ENCODE peak calls at places on chromosome 13, in six cellular contexts. H is body of pancreas, A is gastrocnemius medialis, V is H7, R is cardiac muscle cell, Y is GM23338. M is an unnamed sample.

GRCh38 chr13:41463823-41464602 is 6.7 kb downstream of the RGCC start:
- DNase-seq in R (no peak), V (no peak), Y (no peak), A (no peak), H (no peak), M (peak; percentile 52)

GRCh38 chr13:47816835-47817234 is 184.2 kb downstream of the SUCLA2 start:
- DNase-seq in A (no peak), V (peak; percentile 40), R (no peak), Y (peak; percentile 70), H (no peak), M (no peak)

GRCh38 chr13:72290962-72291681 is 424.1 kb upstream of the DACH1 start:
- DNase-seq in R (no peak), A (no peak), V (no peak), Y (peak; percentile 47), H (no peak), M (no peak)

GRCh38 chr13:102011539-102011938 is 390.3 kb downstream of the FGF14 start:
- DNase-seq in H (no peak), A (no peak), R (no peak), Y (no peak), V (no peak), M (no peak)

GRCh38 chr13:97542102-97542501 is 108.1 kb downstream of the RAP2A start:
- DNase-seq in H (no peak), A (no peak), Y (no peak), R (no peak), V (no peak), M (no peak)

GRCh38 chr13:73248711-73249580 is 190.1 kb downstream of the KLF5 start:
- DNase-seq in H (peak; percentile 88), R (peak; percentile 29), V (no peak), A (no peak), Y (peak; percentile 18), M (peak; percentile 78)

GRCh38 chr13:76067850-76068249 is 431.7 kb downstream of the LMO7 start:
- DNase-seq in A (no peak), V (no peak), H (no peak), R (no peak), Y (no peak), M (no peak)

GRCh38 chr13:91264484-91264883 is 83.0 kb upstream of the MIR17HG start:
- DNase-seq in A (no peak), R (no peak), Y (no peak), H (no peak), V (no peak), M (no peak)

GRCh38 chr13:64529874-64530485 is 2700.2 kb downstream of the PCDH9 start:
- DNase-seq in Y (peak; percentile 73), V (peak; percentile 20), A (no peak), R (peak; percentile 34), H (no peak), M (no peak)

GRCh38 chr13:44249439-44249838 is 124.2 kb upstream of the SERP2 start:
- DNase-seq in A (peak; percentile 49), Y (no peak), V (no peak), H (peak; percentile 55), R (no peak), M (peak; percentile 56)

GRCh38 chr13:67273001-67273400 is 42.9 kb upstream of the PCDH9 start:
- DNase-seq in H (no peak), A (no peak), V (no peak), R (no peak), Y (no peak), M (no peak)

GRCh38 chr13:32669030-32669646 is 82.9 kb downstream of the PDS5B start:
- DNase-seq in A (no peak), R (peak; percentile 79), Y (peak; percentile 84), V (peak; percentile 17), H (peak; percentile 25), M (no peak)

GRCh38 chr13:113562085-113562749 is 22.3 kb upstream of the TFDP1 start:
- DNase-seq in V (peak; percentile 92), Y (peak; percentile 93), R (peak; percentile 84), A (no peak), H (peak; percentile 46), M (peak; percentile 98)

GRCh38 chr13:75685239-75685697 is 49.1 kb downstream of the LMO7 start:
- DNase-seq in V (no peak), R (no peak), Y (peak; percentile 57), A (no peak), H (no peak), M (no peak)

GRCh38 chr13:30045916-30046704 is 195.7 kb upstream of the UBL3 start:
- DNase-seq in H (peak; percentile 17), V (no peak), Y (no peak), A (no peak), R (no peak), M (peak; percentile 87)

GRCh38 chr13:32587774-32588165 is 1.5 kb downstream of the PDS5B start:
- DNase-seq in V (no peak), H (no peak), R (no peak), Y (no peak), A (no peak), M (no peak)

GRCh38 chr13:76856141-76856571 is 30.0 kb downstream of the KCTD12 start:
- DNase-seq in Y (no peak), R (no peak), A (no peak), V (no peak), H (no peak), M (no peak)

GRCh38 chr13:27942972-27943371 is 23.2 kb downstream of the PDX1 start:
- DNase-seq in A (no peak), R (no peak), Y (no peak), V (no peak), H (no peak), M (no peak)

GRCh38 chr13:25951831-25952230 is 100.0 kb downstream of the SHISA2 start:
- DNase-seq in V (no peak), R (no peak), A (no peak), H (no peak), Y (no peak), M (no peak)

GRCh38 chr13:42396901-42397670 is 125.1 kb downstream of the AKAP11 start:
- DNase-seq in H (no peak), R (no peak), Y (no peak), A (no peak), V (no peak), M (peak; percentile 89)

GRCh38 chr13:34667356-34668218 is 274.5 kb upstream of the NBEA start:
- DNase-seq in A (no peak), H (no peak), Y (no peak), V (no peak), R (no peak), M (no peak)

GRCh38 chr13:30832845-30833332 is 73.2 kb upstream of the MEDAG start:
- DNase-seq in H (peak; percentile 92), A (no peak), Y (peak; percentile 33), R (peak; percentile 75), V (peak; percentile 79), M (no peak)

GRCh38 chr13:100330662-100331061 is 241.8 kb downstream of the PCCA start:
- DNase-seq in H (no peak), R (no peak), A (no peak), Y (no peak), V (no peak), M (no peak)

GRCh38 chr13:29801102-29801501 is 49.3 kb downstream of the UBL3 start:
- DNase-seq in H (no peak), A (no peak), R (no peak), Y (no peak), V (no peak), M (no peak)

GRCh38 chr13:27135023-27135422 is 36.6 kb downstream of the USP12 start:
- DNase-seq in H (no peak), Y (no peak), A (no peak), R (no peak), V (no peak), M (no peak)

DNA sequence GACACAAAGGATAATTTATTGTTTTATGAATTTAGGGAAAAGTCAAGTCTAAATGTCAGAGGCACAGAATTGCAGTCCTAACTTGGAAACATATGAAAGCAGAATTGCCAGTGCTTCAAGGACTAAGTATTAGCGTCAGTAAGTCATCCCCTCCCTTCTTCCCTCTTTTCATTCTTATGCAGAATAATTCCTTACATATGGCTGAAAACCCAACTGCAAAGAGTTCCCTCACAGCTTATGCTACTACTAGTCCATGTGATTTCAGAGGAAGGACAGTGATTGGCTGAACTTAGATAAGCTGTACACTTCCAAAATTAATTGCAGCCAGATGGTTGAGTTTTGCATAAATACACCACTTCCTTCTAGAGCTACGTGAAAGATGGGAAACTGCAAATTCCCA is 730.3 kb downstream of the OLFM4 start:
- DNase-seq in H (no peak), R (no peak), V (peak; percentile 8), Y (peak; percentile 45), A (no peak), M (no peak)
- H3K4me3 ChIP-seq in H (no peak overlapping the region), R (no peak overlapping the region), V (no peak overlapping the region), Y (no peak overlapping the region), A (no peak overlapping the region), M (no peak overlapping the region)

DNA sequence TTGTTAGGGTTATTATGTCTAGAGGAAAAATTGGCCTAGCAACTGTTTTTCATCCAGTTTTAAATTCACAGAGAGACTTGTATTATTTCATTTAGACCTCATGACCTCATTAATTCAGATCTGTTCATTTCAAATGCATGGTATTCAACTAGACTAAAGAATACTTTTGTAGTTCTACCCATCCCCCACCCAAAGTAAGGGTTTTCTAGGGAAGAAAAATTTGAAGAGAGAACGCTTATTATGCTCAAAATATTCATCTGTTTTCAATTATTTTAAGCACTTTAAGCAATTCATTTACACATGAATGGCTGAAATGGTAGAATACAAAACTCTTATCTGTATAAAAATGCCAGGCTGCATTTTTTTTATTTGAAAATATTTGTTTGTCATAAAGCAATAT is 1781.8 kb upstream of the MIR17HG start:
- DNase-seq in R (no peak), V (no peak), Y (no peak), A (no peak), H (no peak), M (no peak)
- H3K4me3 ChIP-seq in R (no peak overlapping the region), V (no peak overlapping the region), Y (no peak overlapping the region), A (no peak overlapping the region), H (no peak overlapping the region), M (no peak overlapping the region)

GRCh38 chr13:98977568-98978270 is at the start of gene DOCK9:
- DNase-seq in Y (peak; percentile 60), A (peak; percentile 35), R (peak; percentile 62), V (peak; percentile 40), H (peak; percentile 68), M (no peak)

GRCh38 chr13:98974053-98974452 is 3.8 kb downstream of the DOCK9 start:
- DNase-seq in H (no peak), V (no peak), R (no peak), A (no peak), Y (no peak), M (no peak)

GRCh38 chr13:98976941-98977340 is 923 bp downstream of the DOCK9 start:
- DNase-seq in H (no peak), V (no peak), A (no peak), R (peak; percentile 34), Y (no peak), M (no peak)

GRCh38 chr13:98976338-98976737 is 1.5 kb downstream of the DOCK9 start:
- DNase-seq in H (no peak), V (no peak), Y (no peak), R (no peak), A (no peak), M (no peak)

DNA sequence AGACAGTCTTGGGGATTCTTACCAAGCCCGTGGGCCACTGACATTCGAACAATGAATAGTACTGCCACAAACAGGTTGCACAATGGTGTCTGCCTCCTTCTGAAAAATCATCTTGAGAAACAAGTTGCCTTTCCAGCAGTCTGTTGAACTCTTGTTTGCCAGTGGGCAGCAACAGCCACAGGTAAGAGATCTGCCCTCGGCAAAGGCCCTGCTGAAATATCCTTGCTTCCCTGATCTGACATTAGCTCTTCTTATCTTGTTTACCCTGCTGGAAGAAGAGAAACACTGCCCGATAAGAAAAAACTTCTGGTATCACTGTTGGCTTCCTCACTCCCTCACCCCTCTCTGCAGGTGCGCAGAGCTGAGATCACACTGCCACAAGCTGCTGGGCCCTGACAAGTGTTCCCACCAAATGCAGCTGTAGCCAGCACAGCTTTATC is 2.0 kb downstream of the DOCK9 start:
- DNase-seq in Y (peak; percentile 39), H (no peak), A (no peak), V (peak; percentile 55), R (peak; percentile 32), M (no peak)
- H3K4me3 ChIP-seq in Y (no peak overlapping the region), H (no peak overlapping the region), A (peak overlapping the region; percentile 54), V (no peak overlapping the region), R (no peak overlapping the region), M (no peak overlapping the region)

GRCh38 chr13:40186636-40187323 is 479.7 kb downstream of the FOXO1 start:
- DNase-seq in H (no peak), R (no peak), A (no peak), Y (no peak), V (no peak), M (no peak)
- H3K4me3 ChIP-seq in H (no peak overlapping the region), R (no peak overlapping the region), A (no peak overlapping the region), Y (no peak overlapping the region), V (no peak overlapping the region), M (no peak overlapping the region)